ENCODE peak calls at places on chromosomes 12 and 14, in eight cellular contexts. V, R, Z, H, M, N, G and J are unnamed samples.
A peak's percentile ranks its signal among the peaks of the same experiment; 100 is the strongest.

GRCh38 chr14:90518941-90519256 is 122.1 kb downstream of the CALM1 start:
- DNase-seq in H (no peak), R (peak; percentile 51), Z (peak; percentile 11), V (no peak), M (peak; percentile 52), G (peak; percentile 39), N (peak; percentile 46), J (no peak)

GRCh38 chr12:76085159-76085868 is 829 bp upstream of the NAP1L1 start:
- DNase-seq in Z (peak; percentile 77), R (no peak), V (no peak), N (peak; percentile 68), G (peak; percentile 53), H (no peak), M (no peak), J (no peak)

GRCh38 chr12:95114766-95115450 is 41.5 kb upstream of the NR2C1 start:
- DNase-seq in G (no peak), M (no peak), H (no peak), Z (peak; percentile 21), R (no peak), V (no peak), N (peak; percentile 48), J (no peak)

GRCh38 chr14:97538749-97539388 is 741.7 kb downstream of the VRK1 start:
- DNase-seq in N (no peak), Z (no peak), H (no peak), V (no peak), R (no peak), G (no peak), M (no peak), J (no peak)

GRCh38 chr14:61549425-61549824 is 145.9 kb upstream of the HIF1A start:
- DNase-seq in R (no peak), Z (peak; percentile 63), G (no peak), V (no peak), N (peak; percentile 35), M (no peak), H (no peak), J (no peak)

GRCh38 chr12:75848533-75848932 is 183.0 kb downstream of the PHLDA1 start:
- DNase-seq in M (no peak), Z (peak; percentile 28), R (no peak), G (no peak), V (no peak), N (no peak), H (no peak), J (no peak)

GRCh38 chr14:56108057-56108456 is 10.2 kb upstream of the PELI2 start:
- DNase-seq in Z (no peak), N (no peak), V (no peak), G (no peak), M (no peak), H (no peak), R (no peak), J (no peak)

GRCh38 chr12:121656122-121656521 is 13.3 kb downstream of the MORN3 start:
- DNase-seq in R (no peak), V (no peak), M (no peak), Z (no peak), N (no peak), H (no peak), G (no peak), J (no peak)

GRCh38 chr12:59357811-59358210 is 238.0 kb upstream of the SLC16A7 start:
- DNase-seq in V (no peak), Z (peak; percentile 2), R (no peak), H (no peak), M (no peak), G (no peak), N (no peak), J (no peak)

GRCh38 chr12:103012884-103013283 is 55.4 kb downstream of the ASCL1 start:
- DNase-seq in H (no peak), Z (no peak), G (no peak), N (no peak), V (no peak), R (no peak), M (no peak), J (no peak)
- H3K4me1 ChIP-seq in H (no peaks in the 10 kb centered on the region), Z (no peaks in the 10 kb centered on the region), G (no peaks in the 10 kb centered on the region), N (no peaks in the 10 kb centered on the region), V (no peaks in the 10 kb centered on the region), R (no peaks in the 10 kb centered on the region), M (no peaks in the 10 kb centered on the region), J (no peaks in the 10 kb centered on the region)

GRCh38 chr12:110689002-110689600 is at the start of gene HVCN1:
- DNase-seq in M (peak; percentile 64), V (peak; percentile 85), H (peak; percentile 73), G (peak; percentile 37), R (peak; percentile 55), Z (no peak), N (no peak), J (peak; percentile 86)
- H3K4me1 ChIP-seq in M (peaks cover 13% of the 10 kb centered on the region), V (peaks cover 7% of the 10 kb centered on the region), H (peaks cover 30% of the 10 kb centered on the region), G (peaks cover 19% of the 10 kb centered on the region), R (peaks cover 9% of the 10 kb centered on the region), Z (peaks cover 7% of the 10 kb centered on the region), N (peaks cover 4% of the 10 kb centered on the region), J (peaks cover 17% of the 10 kb centered on the region)

DNA sequence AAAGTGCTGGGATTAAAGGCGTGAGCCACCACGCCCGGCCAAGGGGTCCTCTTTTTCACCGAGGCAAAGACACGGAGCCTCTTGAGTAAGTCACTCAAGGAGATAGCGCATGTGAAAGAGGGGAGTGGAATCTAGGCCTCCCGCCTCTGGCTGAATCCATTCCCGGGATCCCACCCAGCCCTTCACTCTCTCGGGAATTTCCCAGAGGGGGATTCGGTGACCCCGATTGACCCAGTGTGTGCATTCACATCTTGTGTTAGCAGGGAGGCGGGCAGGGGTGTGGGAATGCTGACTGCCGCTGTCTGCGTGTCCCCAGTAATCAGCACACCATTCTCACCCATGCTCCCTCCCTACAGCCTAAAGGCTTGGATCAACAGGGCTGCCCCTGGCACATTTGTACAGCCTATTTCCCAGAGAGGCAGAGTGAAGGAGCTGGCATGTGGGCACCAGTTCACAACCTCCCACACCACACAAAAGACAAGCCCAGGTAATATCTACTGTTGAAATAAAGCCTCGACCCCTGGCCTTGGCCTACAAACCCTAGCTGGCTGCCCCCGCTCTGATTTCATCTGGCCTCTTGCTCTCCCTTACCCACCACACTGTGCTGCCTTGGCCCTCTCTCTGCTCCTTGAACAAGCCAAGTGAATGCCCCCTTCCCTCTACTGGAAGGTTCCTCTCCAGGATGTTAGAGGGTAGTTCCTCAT is 1.3 kb upstream of the LTBP2 start:
- DNase-seq in N (no peak), M (no peak), V (no peak), Z (no peak), R (no peak), G (no peak), H (no peak), J (no peak)
- H3K4me1 ChIP-seq in N (peaks cover 63% of the 10 kb centered on the region), M (peaks cover 13% of the 10 kb centered on the region), V (peaks cover 7% of the 10 kb centered on the region), Z (peaks cover 27% of the 10 kb centered on the region), R (peaks cover 22% of the 10 kb centered on the region), G (peaks cover 19% of the 10 kb centered on the region), H (peaks cover 42% of the 10 kb centered on the region), J (peaks cover 21% of the 10 kb centered on the region)

GRCh38 chr12:69898236-69898635 is 73.2 kb downstream of the MYRFL start:
- DNase-seq in H (no peak), R (no peak), G (no peak), N (no peak), Z (peak; percentile 46), M (no peak), V (no peak), J (no peak)

GRCh38 chr12:69901141-69901900 is 76.3 kb downstream of the MYRFL start:
- DNase-seq in M (no peak), Z (no peak), N (no peak), G (no peak), H (no peak), R (no peak), V (no peak), J (no peak)

GRCh38 chr12:69897744-69898143 is 72.7 kb downstream of the MYRFL start:
- DNase-seq in V (no peak), R (no peak), M (no peak), H (peak; percentile 58), Z (peak; percentile 88), G (no peak), N (no peak), J (no peak)

GRCh38 chr12:69903548-69903947 is 78.5 kb downstream of the MYRFL start:
- DNase-seq in Z (no peak), V (no peak), R (no peak), H (no peak), M (no peak), G (no peak), N (no peak), J (no peak)

DNA sequence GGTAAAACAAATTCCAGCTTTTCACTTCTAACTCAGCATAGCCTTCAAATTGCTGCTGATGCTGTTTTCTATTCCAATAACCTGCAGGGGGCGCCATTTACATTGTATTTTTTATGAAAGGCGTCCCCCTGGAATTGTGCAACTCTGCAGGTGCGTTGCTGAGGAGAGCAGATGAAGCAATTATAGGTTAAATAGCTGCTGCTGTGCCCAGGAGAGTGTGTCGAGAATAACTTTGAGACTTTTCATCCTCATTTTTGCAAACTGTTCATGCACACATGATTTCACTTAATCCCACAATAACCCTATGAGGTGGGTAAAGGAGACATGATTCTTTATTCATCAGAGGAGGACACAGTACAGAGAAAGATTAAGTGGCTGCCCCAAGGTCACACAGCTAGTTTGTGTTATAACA is 75.7 kb downstream of the MYRFL start:
- DNase-seq in V (no peak), Z (peak; percentile 54), N (peak; percentile 64), M (no peak), H (peak; percentile 41), G (peak; percentile 54), R (peak; percentile 75), J (no peak)
- H3K4me1 ChIP-seq in V (no peaks in the 10 kb centered on the region), Z (peaks cover 2% of the 10 kb centered on the region), N (no peaks in the 10 kb centered on the region), M (no peaks in the 10 kb centered on the region), H (peaks cover 16% of the 10 kb centered on the region), G (no peaks in the 10 kb centered on the region), R (no peaks in the 10 kb centered on the region), J (peaks cover 6% of the 10 kb centered on the region)

DNA sequence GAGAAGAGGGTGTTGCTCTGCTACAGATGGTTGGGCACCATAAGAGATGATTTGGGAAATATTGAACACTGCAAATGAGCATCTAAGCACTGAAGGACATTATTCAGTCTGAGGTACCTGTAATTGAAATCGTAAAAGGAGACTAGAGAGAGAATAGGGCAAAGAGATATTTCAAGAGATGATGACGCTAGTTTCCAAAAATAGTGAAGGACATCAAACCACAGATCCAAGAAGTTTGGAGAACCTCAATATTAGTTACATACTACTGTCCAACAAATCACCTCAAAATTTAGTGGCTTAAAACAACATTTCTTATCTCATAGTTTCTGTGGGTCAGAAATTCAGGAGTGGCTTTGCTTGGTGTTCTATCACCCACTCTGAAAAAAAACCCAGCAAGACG is 4.5 kb upstream of the MBIP start:
- DNase-seq in Z (no peak), N (no peak), M (no peak), R (no peak), H (no peak), G (no peak), V (no peak), J (no peak)
- H3K4me1 ChIP-seq in Z (no peaks in the 10 kb centered on the region), N (no peaks in the 10 kb centered on the region), M (no peaks in the 10 kb centered on the region), R (no peaks in the 10 kb centered on the region), H (peaks cover 10% of the 10 kb centered on the region), G (no peaks in the 10 kb centered on the region), V (no peaks in the 10 kb centered on the region), J (no peaks in the 10 kb centered on the region)